ENCODE peak calls at places on chromosome 19, in five cellular contexts. One of them, this sample, is unnamed.

GRCh38 chr19:38725469-38726283 is 18.6 kb downstream of the CAPN12 start:
- DNase-seq in amniotic stem cell: no peak
- DNase-seq in Daoy: no peak
- DNase-seq in stimulated activated CD4-positive, alpha-beta T cell treated with anti-CD3 and anti-CD28 coated beads, TNF-alpha, amount 100 ng/mL, for 48 hours: no peak
- DNase-seq in activated naive CD4-positive, alpha-beta T cell: no peak
- DNase-seq in this sample: no peak

GRCh38 chr19:49570997-49571676 is 9.2 kb downstream of the NOSIP start:
- DNase-seq in amniotic stem cell: no peak
- DNase-seq in Daoy: no peak
- DNase-seq in stimulated activated CD4-positive, alpha-beta T cell treated with anti-CD3 and anti-CD28 coated beads, TNF-alpha, amount 100 ng/mL, for 48 hours: no peak
- DNase-seq in activated naive CD4-positive, alpha-beta T cell: no peak
- DNase-seq in this sample: peak; percentile 92

GRCh38 chr19:46985532-46986415 is 33.9 kb upstream of the NPAS1 start:
- DNase-seq in amniotic stem cell: no peak
- DNase-seq in Daoy: no peak
- DNase-seq in stimulated activated CD4-positive, alpha-beta T cell treated with anti-CD3 and anti-CD28 coated beads, TNF-alpha, amount 100 ng/mL, for 48 hours: no peak
- DNase-seq in activated naive CD4-positive, alpha-beta T cell: no peak
- DNase-seq in this sample: no peak

GRCh38 chr19:33403221-33403972 is 29.9 kb downstream of the CEBPG start:
- DNase-seq in amniotic stem cell: no peak
- DNase-seq in Daoy: no peak
- DNase-seq in stimulated activated CD4-positive, alpha-beta T cell treated with anti-CD3 and anti-CD28 coated beads, TNF-alpha, amount 100 ng/mL, for 48 hours: no peak
- DNase-seq in activated naive CD4-positive, alpha-beta T cell: no peak
- DNase-seq in this sample: no peak

GRCh38 chr19:49132974-49133609 is 13.7 kb downstream of the PPFIA3 start:
- DNase-seq in amniotic stem cell: no peak
- DNase-seq in Daoy: no peak
- DNase-seq in stimulated activated CD4-positive, alpha-beta T cell treated with anti-CD3 and anti-CD28 coated beads, TNF-alpha, amount 100 ng/mL, for 48 hours: no peak
- DNase-seq in activated naive CD4-positive, alpha-beta T cell: no peak
- DNase-seq in this sample: no peak

GRCh38 chr19:52941941-52942370 is 18.7 kb upstream of the ZNF888 start:
- DNase-seq in amniotic stem cell: peak; percentile 7
- DNase-seq in Daoy: peak; percentile 49
- DNase-seq in stimulated activated CD4-positive, alpha-beta T cell treated with anti-CD3 and anti-CD28 coated beads, TNF-alpha, amount 100 ng/mL, for 48 hours: no peak
- DNase-seq in activated naive CD4-positive, alpha-beta T cell: no peak
- DNase-seq in this sample: peak; percentile 48

GRCh38 chr19:7868671-7869452 is 5.3 kb downstream of the PRR36 start:
- DNase-seq in amniotic stem cell: peak; percentile 46
- DNase-seq in Daoy: peak; percentile 92
- DNase-seq in stimulated activated CD4-positive, alpha-beta T cell treated with anti-CD3 and anti-CD28 coated beads, TNF-alpha, amount 100 ng/mL, for 48 hours: peak; percentile 66
- DNase-seq in activated naive CD4-positive, alpha-beta T cell: peak; percentile 77
- DNase-seq in this sample: peak; percentile 91

GRCh38 chr19:50315773-50316448 is 13.3 kb downstream of the KCNC3 start:
- DNase-seq in amniotic stem cell: no peak
- DNase-seq in Daoy: peak; percentile 70
- DNase-seq in stimulated activated CD4-positive, alpha-beta T cell treated with anti-CD3 and anti-CD28 coated beads, TNF-alpha, amount 100 ng/mL, for 48 hours: no peak
- DNase-seq in activated naive CD4-positive, alpha-beta T cell: no peak
- DNase-seq in this sample: peak; percentile 74

GRCh38 chr19:41264581-41265375 is 606 bp downstream of the HNRNPUL1 start:
- DNase-seq in amniotic stem cell: no peak
- DNase-seq in Daoy: peak; percentile 67
- DNase-seq in stimulated activated CD4-positive, alpha-beta T cell treated with anti-CD3 and anti-CD28 coated beads, TNF-alpha, amount 100 ng/mL, for 48 hours: peak; percentile 43
- DNase-seq in activated naive CD4-positive, alpha-beta T cell: peak; percentile 66
- DNase-seq in this sample: peak; percentile 65

GRCh38 chr19:9848761-9849160 is 13.6 kb downstream of the PIN1 start:
- DNase-seq in amniotic stem cell: no peak
- DNase-seq in Daoy: no peak
- DNase-seq in stimulated activated CD4-positive, alpha-beta T cell treated with anti-CD3 and anti-CD28 coated beads, TNF-alpha, amount 100 ng/mL, for 48 hours: no peak
- DNase-seq in activated naive CD4-positive, alpha-beta T cell: no peak
- DNase-seq in this sample: no peak

GRCh38 chr19:54415208-54415900 is at the start of gene TTYH1:
- DNase-seq in amniotic stem cell: no peak
- DNase-seq in Daoy: no peak
- DNase-seq in stimulated activated CD4-positive, alpha-beta T cell treated with anti-CD3 and anti-CD28 coated beads, TNF-alpha, amount 100 ng/mL, for 48 hours: no peak
- DNase-seq in activated naive CD4-positive, alpha-beta T cell: peak; percentile 15
- DNase-seq in this sample: no peak

GRCh38 chr19:35048911-35049411 is 7.4 kb downstream of the HPN start:
- DNase-seq in amniotic stem cell: no peak
- DNase-seq in Daoy: no peak
- DNase-seq in stimulated activated CD4-positive, alpha-beta T cell treated with anti-CD3 and anti-CD28 coated beads, TNF-alpha, amount 100 ng/mL, for 48 hours: no peak
- DNase-seq in activated naive CD4-positive, alpha-beta T cell: no peak
- DNase-seq in this sample: no peak

GRCh38 chr19:43450545-43450997 is 14.8 kb downstream of the LYPD3 start:
- DNase-seq in amniotic stem cell: peak; percentile 15
- DNase-seq in Daoy: peak; percentile 51
- DNase-seq in stimulated activated CD4-positive, alpha-beta T cell treated with anti-CD3 and anti-CD28 coated beads, TNF-alpha, amount 100 ng/mL, for 48 hours: no peak
- DNase-seq in activated naive CD4-positive, alpha-beta T cell: no peak
- DNase-seq in this sample: no peak

GRCh38 chr19:19297759-19298158 is 22.6 kb downstream of the SUGP1 start:
- DNase-seq in amniotic stem cell: no peak
- DNase-seq in Daoy: no peak
- DNase-seq in stimulated activated CD4-positive, alpha-beta T cell treated with anti-CD3 and anti-CD28 coated beads, TNF-alpha, amount 100 ng/mL, for 48 hours: no peak
- DNase-seq in activated naive CD4-positive, alpha-beta T cell: no peak
- DNase-seq in this sample: no peak

GRCh38 chr19:15330801-15331418 is 1.4 kb downstream of the BRD4 start:
- DNase-seq in amniotic stem cell: peak; percentile 77
- DNase-seq in Daoy: peak; percentile 80
- DNase-seq in stimulated activated CD4-positive, alpha-beta T cell treated with anti-CD3 and anti-CD28 coated beads, TNF-alpha, amount 100 ng/mL, for 48 hours: no peak
- DNase-seq in activated naive CD4-positive, alpha-beta T cell: no peak
- DNase-seq in this sample: no peak

GRCh38 chr19:41172297-41173164 is 20.5 kb upstream of the CYP2S1 start:
- DNase-seq in amniotic stem cell: no peak
- DNase-seq in Daoy: no peak
- DNase-seq in stimulated activated CD4-positive, alpha-beta T cell treated with anti-CD3 and anti-CD28 coated beads, TNF-alpha, amount 100 ng/mL, for 48 hours: no peak
- DNase-seq in activated naive CD4-positive, alpha-beta T cell: no peak
- DNase-seq in this sample: no peak

GRCh38 chr19:50461066-50461875 is 15.0 kb upstream of the EMC10 start:
- DNase-seq in amniotic stem cell: peak; percentile 5
- DNase-seq in Daoy: peak; percentile 80
- DNase-seq in stimulated activated CD4-positive, alpha-beta T cell treated with anti-CD3 and anti-CD28 coated beads, TNF-alpha, amount 100 ng/mL, for 48 hours: peak; percentile 34
- DNase-seq in activated naive CD4-positive, alpha-beta T cell: no peak
- DNase-seq in this sample: peak; percentile 75

GRCh38 chr19:30565680-30566079 is 193.5 kb downstream of the ZNF536 start:
- DNase-seq in amniotic stem cell: no peak
- DNase-seq in Daoy: peak; percentile 79
- DNase-seq in stimulated activated CD4-positive, alpha-beta T cell treated with anti-CD3 and anti-CD28 coated beads, TNF-alpha, amount 100 ng/mL, for 48 hours: no peak
- DNase-seq in activated naive CD4-positive, alpha-beta T cell: no peak
- DNase-seq in this sample: no peak